ENCODE peak calls at places on chromosome 1, in ten cellular contexts. One of them, this sample, is unnamed.
A peak's percentile ranks its signal among the peaks of the same experiment; 100 is the strongest.

GRCh38 chr1:226738421-226738994 is 574 bp downstream of the ITPKB start:
- DNase-seq in DMS153: peak; percentile 50
- DNase-seq in fibroblast of the conjunctiva: no peak
- DNase-seq in stimulated activated CD4-positive, alpha-beta T cell treated with anti-CD3 and anti-CD28 coated beads, TNF-alpha, amount 100 ng/mL, for 4 hours: no peak
- DNase-seq in AML-193: no peak
- DNase-seq in activated CD4-positive, alpha-beta T cell treated with anti-CD3 and anti-CD28 coated beads for 24 hours: no peak
- DNase-seq in ureter: peak; percentile 51
- DNase-seq in pancreas: peak; percentile 41
- DNase-seq in amniotic stem cell: peak; percentile 2
- DNase-seq in mucosa of gallbladder: no peak
- DNase-seq in this sample: no peak

GRCh38 chr1:212512731-212513559 is 80.2 kb downstream of the NENF start:
- DNase-seq in DMS153: no peak
- DNase-seq in stimulated activated CD4-positive, alpha-beta T cell treated with anti-CD3 and anti-CD28 coated beads, TNF-alpha, amount 100 ng/mL, for 4 hours: no peak
- DNase-seq in fibroblast of the conjunctiva: no peak
- DNase-seq in mucosa of gallbladder: no peak
- DNase-seq in ureter: no peak
- DNase-seq in AML-193: no peak
- DNase-seq in pancreas: no peak
- DNase-seq in activated CD4-positive, alpha-beta T cell treated with anti-CD3 and anti-CD28 coated beads for 24 hours: no peak
- DNase-seq in amniotic stem cell: no peak
- DNase-seq in this sample: no peak

GRCh38 chr1:64969305-64970066 is 3.1 kb upstream of the JAK1 start:
- DNase-seq in ureter: peak; percentile 25
- DNase-seq in AML-193: no peak
- DNase-seq in fibroblast of the conjunctiva: no peak
- DNase-seq in mucosa of gallbladder: no peak
- DNase-seq in stimulated activated CD4-positive, alpha-beta T cell treated with anti-CD3 and anti-CD28 coated beads, TNF-alpha, amount 100 ng/mL, for 4 hours: no peak
- DNase-seq in DMS153: no peak
- DNase-seq in activated CD4-positive, alpha-beta T cell treated with anti-CD3 and anti-CD28 coated beads for 24 hours: no peak
- DNase-seq in pancreas: no peak
- DNase-seq in amniotic stem cell: no peak
- DNase-seq in this sample: peak; percentile 81

GRCh38 chr1:165841582-165842362 is 14.4 kb downstream of the UCK2 start:
- DNase-seq in activated CD4-positive, alpha-beta T cell treated with anti-CD3 and anti-CD28 coated beads for 24 hours: no peak
- DNase-seq in stimulated activated CD4-positive, alpha-beta T cell treated with anti-CD3 and anti-CD28 coated beads, TNF-alpha, amount 100 ng/mL, for 4 hours: no peak
- DNase-seq in ureter: no peak
- DNase-seq in AML-193: no peak
- DNase-seq in amniotic stem cell: no peak
- DNase-seq in mucosa of gallbladder: no peak
- DNase-seq in DMS153: no peak
- DNase-seq in pancreas: no peak
- DNase-seq in fibroblast of the conjunctiva: no peak
- DNase-seq in this sample: no peak

GRCh38 chr1:59375321-59376220 is 78.7 kb downstream of the FGGY start:
- DNase-seq in AML-193: no peak
- DNase-seq in activated CD4-positive, alpha-beta T cell treated with anti-CD3 and anti-CD28 coated beads for 24 hours: no peak
- DNase-seq in DMS153: no peak
- DNase-seq in fibroblast of the conjunctiva: peak; percentile 87
- DNase-seq in ureter: no peak
- DNase-seq in mucosa of gallbladder: no peak
- DNase-seq in pancreas: no peak
- DNase-seq in stimulated activated CD4-positive, alpha-beta T cell treated with anti-CD3 and anti-CD28 coated beads, TNF-alpha, amount 100 ng/mL, for 4 hours: no peak
- DNase-seq in amniotic stem cell: peak; percentile 89
- DNase-seq in this sample: no peak

GRCh38 chr1:153617677-153618076 is 1.6 kb upstream of the S100A14 start:
- DNase-seq in AML-193: peak; percentile 61
- DNase-seq in amniotic stem cell: no peak
- DNase-seq in pancreas: no peak
- DNase-seq in ureter: peak; percentile 75
- DNase-seq in activated CD4-positive, alpha-beta T cell treated with anti-CD3 and anti-CD28 coated beads for 24 hours: no peak
- DNase-seq in stimulated activated CD4-positive, alpha-beta T cell treated with anti-CD3 and anti-CD28 coated beads, TNF-alpha, amount 100 ng/mL, for 4 hours: no peak
- DNase-seq in DMS153: peak; percentile 54
- DNase-seq in fibroblast of the conjunctiva: no peak
- DNase-seq in mucosa of gallbladder: peak; percentile 60
- DNase-seq in this sample: no peak

GRCh38 chr1:100457683-100458082 is 80.3 kb upstream of the GPR88 start:
- DNase-seq in stimulated activated CD4-positive, alpha-beta T cell treated with anti-CD3 and anti-CD28 coated beads, TNF-alpha, amount 100 ng/mL, for 4 hours: no peak
- DNase-seq in amniotic stem cell: no peak
- DNase-seq in pancreas: no peak
- DNase-seq in AML-193: no peak
- DNase-seq in ureter: no peak
- DNase-seq in activated CD4-positive, alpha-beta T cell treated with anti-CD3 and anti-CD28 coated beads for 24 hours: no peak
- DNase-seq in DMS153: no peak
- DNase-seq in fibroblast of the conjunctiva: no peak
- DNase-seq in mucosa of gallbladder: no peak
- DNase-seq in this sample: no peak

GRCh38 chr1:228341814-228342626 is 64.6 kb downstream of the TRIM11 start:
- DNase-seq in fibroblast of the conjunctiva: no peak
- DNase-seq in pancreas: no peak
- DNase-seq in AML-193: no peak
- DNase-seq in ureter: no peak
- DNase-seq in DMS153: no peak
- DNase-seq in stimulated activated CD4-positive, alpha-beta T cell treated with anti-CD3 and anti-CD28 coated beads, TNF-alpha, amount 100 ng/mL, for 4 hours: no peak
- DNase-seq in activated CD4-positive, alpha-beta T cell treated with anti-CD3 and anti-CD28 coated beads for 24 hours: no peak
- DNase-seq in mucosa of gallbladder: no peak
- DNase-seq in amniotic stem cell: no peak
- DNase-seq in this sample: no peak

GRCh38 chr1:89085781-89086180 is 20.8 kb upstream of the GBP1 start:
- DNase-seq in AML-193: peak; percentile 61
- DNase-seq in ureter: no peak
- DNase-seq in stimulated activated CD4-positive, alpha-beta T cell treated with anti-CD3 and anti-CD28 coated beads, TNF-alpha, amount 100 ng/mL, for 4 hours: no peak
- DNase-seq in pancreas: no peak
- DNase-seq in DMS153: peak; percentile 30
- DNase-seq in fibroblast of the conjunctiva: peak; percentile 43
- DNase-seq in amniotic stem cell: no peak
- DNase-seq in activated CD4-positive, alpha-beta T cell treated with anti-CD3 and anti-CD28 coated beads for 24 hours: no peak
- DNase-seq in mucosa of gallbladder: peak; percentile 45
- DNase-seq in this sample: no peak

GRCh38 chr1:241610056-241610815 is 29.9 kb downstream of the CHML start:
- DNase-seq in ureter: no peak
- DNase-seq in stimulated activated CD4-positive, alpha-beta T cell treated with anti-CD3 and anti-CD28 coated beads, TNF-alpha, amount 100 ng/mL, for 4 hours: no peak
- DNase-seq in mucosa of gallbladder: peak; percentile 51
- DNase-seq in DMS153: peak; percentile 72
- DNase-seq in amniotic stem cell: no peak
- DNase-seq in fibroblast of the conjunctiva: no peak
- DNase-seq in pancreas: peak; percentile 70
- DNase-seq in AML-193: no peak
- DNase-seq in activated CD4-positive, alpha-beta T cell treated with anti-CD3 and anti-CD28 coated beads for 24 hours: no peak
- DNase-seq in this sample: no peak

GRCh38 chr1:1539310-1540014 is 962 bp downstream of the TMEM240 start:
- DNase-seq in pancreas: no peak
- DNase-seq in AML-193: no peak
- DNase-seq in mucosa of gallbladder: no peak
- DNase-seq in fibroblast of the conjunctiva: no peak
- DNase-seq in DMS153: no peak
- DNase-seq in ureter: no peak
- DNase-seq in activated CD4-positive, alpha-beta T cell treated with anti-CD3 and anti-CD28 coated beads for 24 hours: no peak
- DNase-seq in amniotic stem cell: no peak
- DNase-seq in stimulated activated CD4-positive, alpha-beta T cell treated with anti-CD3 and anti-CD28 coated beads, TNF-alpha, amount 100 ng/mL, for 4 hours: no peak
- DNase-seq in this sample: no peak

GRCh38 chr1:114164840-114165543 is 11.3 kb upstream of the SYT6 start:
- DNase-seq in pancreas: no peak
- DNase-seq in activated CD4-positive, alpha-beta T cell treated with anti-CD3 and anti-CD28 coated beads for 24 hours: no peak
- DNase-seq in DMS153: no peak
- DNase-seq in AML-193: no peak
- DNase-seq in amniotic stem cell: no peak
- DNase-seq in ureter: no peak
- DNase-seq in mucosa of gallbladder: no peak
- DNase-seq in fibroblast of the conjunctiva: no peak
- DNase-seq in stimulated activated CD4-positive, alpha-beta T cell treated with anti-CD3 and anti-CD28 coated beads, TNF-alpha, amount 100 ng/mL, for 4 hours: no peak
- DNase-seq in this sample: no peak

GRCh38 chr1:156689960-156690672 is 12.9 kb upstream of the NES start:
- DNase-seq in ureter: no peak
- DNase-seq in stimulated activated CD4-positive, alpha-beta T cell treated with anti-CD3 and anti-CD28 coated beads, TNF-alpha, amount 100 ng/mL, for 4 hours: no peak
- DNase-seq in activated CD4-positive, alpha-beta T cell treated with anti-CD3 and anti-CD28 coated beads for 24 hours: no peak
- DNase-seq in AML-193: no peak
- DNase-seq in amniotic stem cell: no peak
- DNase-seq in fibroblast of the conjunctiva: no peak
- DNase-seq in DMS153: no peak
- DNase-seq in pancreas: no peak
- DNase-seq in mucosa of gallbladder: no peak
- DNase-seq in this sample: no peak

GRCh38 chr1:65319754-65320153 is 10.4 kb downstream of the DNAJC6 start:
- DNase-seq in DMS153: no peak
- DNase-seq in activated CD4-positive, alpha-beta T cell treated with anti-CD3 and anti-CD28 coated beads for 24 hours: no peak
- DNase-seq in mucosa of gallbladder: no peak
- DNase-seq in amniotic stem cell: no peak
- DNase-seq in ureter: no peak
- DNase-seq in pancreas: no peak
- DNase-seq in AML-193: no peak
- DNase-seq in fibroblast of the conjunctiva: no peak
- DNase-seq in stimulated activated CD4-positive, alpha-beta T cell treated with anti-CD3 and anti-CD28 coated beads, TNF-alpha, amount 100 ng/mL, for 4 hours: no peak
- DNase-seq in this sample: no peak

GRCh38 chr1:198113302-198113701 is 43.5 kb upstream of the NEK7 start:
- DNase-seq in amniotic stem cell: peak; percentile 52
- DNase-seq in ureter: no peak
- DNase-seq in stimulated activated CD4-positive, alpha-beta T cell treated with anti-CD3 and anti-CD28 coated beads, TNF-alpha, amount 100 ng/mL, for 4 hours: no peak
- DNase-seq in activated CD4-positive, alpha-beta T cell treated with anti-CD3 and anti-CD28 coated beads for 24 hours: no peak
- DNase-seq in DMS153: no peak
- DNase-seq in fibroblast of the conjunctiva: peak; percentile 75
- DNase-seq in pancreas: no peak
- DNase-seq in mucosa of gallbladder: no peak
- DNase-seq in AML-193: no peak
- DNase-seq in this sample: no peak

GRCh38 chr1:2910211-2910610 is 108.7 kb upstream of the TTC34 start:
- DNase-seq in fibroblast of the conjunctiva: no peak
- DNase-seq in stimulated activated CD4-positive, alpha-beta T cell treated with anti-CD3 and anti-CD28 coated beads, TNF-alpha, amount 100 ng/mL, for 4 hours: no peak
- DNase-seq in mucosa of gallbladder: no peak
- DNase-seq in AML-193: no peak
- DNase-seq in DMS153: no peak
- DNase-seq in activated CD4-positive, alpha-beta T cell treated with anti-CD3 and anti-CD28 coated beads for 24 hours: no peak
- DNase-seq in ureter: no peak
- DNase-seq in pancreas: no peak
- DNase-seq in amniotic stem cell: no peak
- DNase-seq in this sample: no peak

GRCh38 chr1:38616846-38617245 is 242.7 kb downstream of the RRAGC start:
- DNase-seq in activated CD4-positive, alpha-beta T cell treated with anti-CD3 and anti-CD28 coated beads for 24 hours: no peak
- DNase-seq in DMS153: no peak
- DNase-seq in fibroblast of the conjunctiva: no peak
- DNase-seq in stimulated activated CD4-positive, alpha-beta T cell treated with anti-CD3 and anti-CD28 coated beads, TNF-alpha, amount 100 ng/mL, for 4 hours: no peak
- DNase-seq in amniotic stem cell: no peak
- DNase-seq in pancreas: no peak
- DNase-seq in mucosa of gallbladder: no peak
- DNase-seq in ureter: no peak
- DNase-seq in AML-193: no peak
- DNase-seq in this sample: no peak

GRCh38 chr1:39398278-39399010 is 93.0 kb upstream of the BMP8A start:
- DNase-seq in fibroblast of the conjunctiva: peak; percentile 89
- DNase-seq in activated CD4-positive, alpha-beta T cell treated with anti-CD3 and anti-CD28 coated beads for 24 hours: peak; percentile 15
- DNase-seq in AML-193: peak; percentile 88
- DNase-seq in stimulated activated CD4-positive, alpha-beta T cell treated with anti-CD3 and anti-CD28 coated beads, TNF-alpha, amount 100 ng/mL, for 4 hours: no peak
- DNase-seq in mucosa of gallbladder: peak; percentile 87
- DNase-seq in DMS153: no peak
- DNase-seq in pancreas: peak; percentile 49
- DNase-seq in amniotic stem cell: peak; percentile 82
- DNase-seq in ureter: peak; percentile 84
- DNase-seq in this sample: no peak

GRCh38 chr1:203703586-203703985 is 61.4 kb upstream of the LAX1 start:
- DNase-seq in activated CD4-positive, alpha-beta T cell treated with anti-CD3 and anti-CD28 coated beads for 24 hours: no peak
- DNase-seq in pancreas: no peak
- DNase-seq in DMS153: no peak
- DNase-seq in AML-193: peak; percentile 39
- DNase-seq in amniotic stem cell: no peak
- DNase-seq in ureter: no peak
- DNase-seq in fibroblast of the conjunctiva: no peak
- DNase-seq in mucosa of gallbladder: no peak
- DNase-seq in stimulated activated CD4-positive, alpha-beta T cell treated with anti-CD3 and anti-CD28 coated beads, TNF-alpha, amount 100 ng/mL, for 4 hours: no peak
- DNase-seq in this sample: no peak

GRCh38 chr1:44524180-44524579 is 119.1 kb downstream of the RNF220 start:
- DNase-seq in amniotic stem cell: no peak
- DNase-seq in pancreas: no peak
- DNase-seq in stimulated activated CD4-positive, alpha-beta T cell treated with anti-CD3 and anti-CD28 coated beads, TNF-alpha, amount 100 ng/mL, for 4 hours: no peak
- DNase-seq in fibroblast of the conjunctiva: no peak
- DNase-seq in ureter: no peak
- DNase-seq in AML-193: no peak
- DNase-seq in activated CD4-positive, alpha-beta T cell treated with anti-CD3 and anti-CD28 coated beads for 24 hours: no peak
- DNase-seq in DMS153: no peak
- DNase-seq in mucosa of gallbladder: no peak
- DNase-seq in this sample: no peak

GRCh38 chr1:56146449-56146848 is 432.9 kb downstream of the PLPP3 start:
- DNase-seq in ureter: no peak
- DNase-seq in activated CD4-positive, alpha-beta T cell treated with anti-CD3 and anti-CD28 coated beads for 24 hours: no peak
- DNase-seq in pancreas: no peak
- DNase-seq in fibroblast of the conjunctiva: peak; percentile 94
- DNase-seq in DMS153: no peak
- DNase-seq in amniotic stem cell: no peak
- DNase-seq in mucosa of gallbladder: no peak
- DNase-seq in AML-193: no peak
- DNase-seq in stimulated activated CD4-positive, alpha-beta T cell treated with anti-CD3 and anti-CD28 coated beads, TNF-alpha, amount 100 ng/mL, for 4 hours: no peak
- DNase-seq in this sample: no peak

GRCh38 chr1:209808059-209808494 is 2.1 kb upstream of the IRF6 start:
- DNase-seq in mucosa of gallbladder: no peak
- DNase-seq in activated CD4-positive, alpha-beta T cell treated with anti-CD3 and anti-CD28 coated beads for 24 hours: no peak
- DNase-seq in AML-193: no peak
- DNase-seq in amniotic stem cell: peak; percentile 70
- DNase-seq in DMS153: peak; percentile 93
- DNase-seq in fibroblast of the conjunctiva: peak; percentile 74
- DNase-seq in pancreas: no peak
- DNase-seq in stimulated activated CD4-positive, alpha-beta T cell treated with anti-CD3 and anti-CD28 coated beads, TNF-alpha, amount 100 ng/mL, for 4 hours: no peak
- DNase-seq in ureter: peak; percentile 59
- DNase-seq in this sample: no peak

GRCh38 chr1:239367417-239367816 is 19.0 kb upstream of the CHRM3 start:
- DNase-seq in amniotic stem cell: no peak
- DNase-seq in mucosa of gallbladder: no peak
- DNase-seq in ureter: no peak
- DNase-seq in activated CD4-positive, alpha-beta T cell treated with anti-CD3 and anti-CD28 coated beads for 24 hours: no peak
- DNase-seq in fibroblast of the conjunctiva: no peak
- DNase-seq in AML-193: no peak
- DNase-seq in pancreas: no peak
- DNase-seq in stimulated activated CD4-positive, alpha-beta T cell treated with anti-CD3 and anti-CD28 coated beads, TNF-alpha, amount 100 ng/mL, for 4 hours: no peak
- DNase-seq in DMS153: no peak
- DNase-seq in this sample: no peak

This sample was measured in vagina.